ENCODE peak calls at places on chromosome 15, in seven cellular contexts. S is GM12878, O is K562, L is H1, P is SK-N-SH, K is HepG2, E is HCT116. X is an unnamed sample.

GRCh38 chr15:44340410-44340809 is 51.9 kb downstream of the GOLM2 start:
- DNase-seq in S (no peak), O (no peak), L (no peak), P (no peak), K (no peak), E (no peak), X (no peak)

GRCh38 chr15:45790325-45790943 is 155.6 kb downstream of the SQOR start:
- DNase-seq in S (no peak), O (no peak), L (no peak), P (peak; percentile 62), K (peak; percentile 14), E (peak; percentile 6), X (no peak)

GRCh38 chr15:88719654-88720053 is 80.8 kb downstream of the ISG20 start:
- DNase-seq in S (no peak), O (peak; percentile 23), L (no peak), P (no peak), K (no peak), E (no peak), X (no peak)

GRCh38 chr15:81338422-81339007 is 14.6 kb upstream of the STARD5 start:
- DNase-seq in S (no peak), O (no peak), L (no peak), P (no peak), K (no peak), E (peak; percentile 2), X (no peak)

GRCh38 chr15:62287066-62287857 is 122.2 kb upstream of the C2CD4B start:
- DNase-seq in S (no peak), O (no peak), L (no peak), P (no peak), K (no peak), E (no peak), X (no peak)

GRCh38 chr15:78540955-78541743 is 905 bp downstream of the PSMA4 start:
- DNase-seq in S (no peak), O (no peak), L (no peak), P (peak; percentile 23), K (no peak), E (no peak), X (peak; percentile 33)

GRCh38 chr15:91136386-91136923 is 36.4 kb downstream of the SV2B start:
- DNase-seq in S (no peak), O (no peak), L (no peak), P (no peak), K (no peak), E (no peak), X (no peak)

GRCh38 chr15:71103102-71103676 is 12.1 kb upstream of the THSD4 start:
- DNase-seq in S (peak; percentile 26), O (no peak), L (no peak), P (no peak), K (peak; percentile 15), E (peak; percentile 50), X (no peak)

GRCh38 chr15:67607329-67607728 is 64.8 kb downstream of the MAP2K5 start:
- DNase-seq in S (no peak), O (no peak), L (no peak), P (no peak), K (no peak), E (no peak), X (no peak)

GRCh38 chr15:67606742-67607141 is 64.2 kb downstream of the MAP2K5 start:
- DNase-seq in S (no peak), O (no peak), L (no peak), P (no peak), K (no peak), E (no peak), X (no peak)

GRCh38 chr15:67613708-67614107 is 71.2 kb downstream of the MAP2K5 start:
- DNase-seq in S (no peak), O (peak; percentile 45), L (no peak), P (no peak), K (no peak), E (peak; percentile 1), X (no peak)

GRCh38 chr15:67607959-67608605 is 65.6 kb downstream of the MAP2K5 start:
- DNase-seq in S (no peak), O (no peak), L (no peak), P (no peak), K (no peak), E (no peak), X (no peak)

GRCh38 chr15:67611803-67612369 is 69.4 kb downstream of the MAP2K5 start:
- DNase-seq in S (no peak), O (no peak), L (no peak), P (no peak), K (peak; percentile 79), E (no peak), X (no peak)
- TF ChIP-seq JUND in S (no peak), O (no peak), L (no peak), P (no peak), K (no peak), E (no peak), X (no peak)

DNA sequence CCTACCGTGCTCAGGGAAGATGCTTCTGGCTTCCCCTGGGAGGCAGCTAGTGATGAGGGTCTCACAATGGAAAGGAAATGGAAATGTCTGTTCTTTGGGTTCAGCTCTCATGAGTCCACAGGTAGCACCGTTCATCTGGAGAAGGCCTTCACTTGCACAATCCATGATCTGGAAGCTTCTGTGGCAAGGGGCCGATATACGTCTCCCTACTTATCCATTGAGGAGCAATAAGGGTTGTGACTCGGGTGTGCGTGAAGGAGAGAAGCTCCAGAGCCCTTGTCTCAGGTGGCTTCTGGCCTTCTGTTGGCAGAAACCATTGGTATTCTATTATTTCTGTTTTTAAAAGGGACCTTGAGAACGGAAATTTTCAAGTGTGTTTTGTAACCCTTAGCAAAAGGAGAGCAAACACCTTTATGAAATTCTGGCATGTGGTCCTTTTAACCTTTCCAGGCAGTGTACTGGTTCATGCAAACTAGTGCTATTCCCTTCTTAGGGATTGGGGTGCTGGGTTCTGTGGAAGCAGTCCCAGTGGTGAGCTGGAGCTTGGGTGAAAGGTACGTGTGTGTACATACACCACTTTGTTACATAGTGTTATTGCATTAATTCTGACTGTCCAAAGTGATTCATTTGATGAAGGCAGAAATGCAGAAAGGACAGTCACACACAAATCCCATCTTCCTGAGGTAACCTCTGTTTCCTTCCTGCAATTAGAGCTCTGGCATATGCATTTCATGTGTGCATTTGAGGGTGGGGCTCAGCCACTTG is 32.5 kb downstream of the KLF13 start:
- DNase-seq in S (no peak), O (no peak), L (no peak), P (no peak), K (no peak), E (no peak), X (no peak)
- TF ChIP-seq JUND in S (no peak), O (no peak), L (no peak), P (no peak), K (no peak), E (no peak), X (no peak)

DNA sequence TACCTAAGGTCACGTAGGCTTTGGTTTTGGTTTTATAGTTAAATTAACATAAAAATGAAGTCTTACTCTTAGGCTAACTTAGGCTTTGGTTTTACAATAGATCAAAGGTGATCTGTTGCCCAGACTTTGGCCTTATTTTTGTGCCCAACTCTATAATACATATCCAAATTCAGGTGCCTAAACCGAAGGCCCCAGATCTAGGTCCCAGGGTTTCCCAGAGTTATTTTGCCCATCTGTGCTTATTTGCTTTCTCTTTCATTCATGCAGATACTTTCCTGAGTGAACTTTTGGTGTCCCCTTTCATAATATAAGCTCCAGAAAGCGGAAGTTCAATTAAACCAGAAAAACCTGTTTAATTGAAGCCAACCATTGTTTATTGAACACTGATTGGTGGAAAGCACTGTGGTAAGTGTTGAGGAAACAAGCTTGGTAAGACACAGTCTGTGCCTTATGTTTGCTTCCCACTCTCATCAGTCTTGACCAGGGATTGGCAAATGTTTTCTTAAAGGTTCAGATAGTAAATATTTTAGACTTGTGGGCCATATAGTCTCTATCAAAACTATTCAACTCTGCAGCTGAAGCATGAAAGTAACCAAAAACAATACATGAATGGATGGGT is 209.7 kb downstream of the WDR72 start:
- DNase-seq in S (no peak), O (no peak), L (no peak), P (no peak), K (no peak), E (no peak), X (peak; percentile 5)
- TF ChIP-seq JUND in S (no peak), O (no peak), L (no peak), P (no peak), K (no peak), E (no peak), X (no peak)

GRCh38 chr15:98583758-98584157 is 64.6 kb upstream of the IGF1R start:
- DNase-seq in S (no peak), O (no peak), L (no peak), P (no peak), K (no peak), E (no peak), X (no peak)

GRCh38 chr15:98580577-98580976 is 67.8 kb upstream of the IGF1R start:
- DNase-seq in S (no peak), O (no peak), L (no peak), P (no peak), K (no peak), E (no peak), X (peak; percentile 20)

GRCh38 chr15:98582900-98583554 is 65.3 kb upstream of the IGF1R start:
- DNase-seq in S (no peak), O (no peak), L (no peak), P (no peak), K (no peak), E (no peak), X (no peak)

GRCh38 chr15:98586066-98586465 is 62.3 kb upstream of the IGF1R start:
- DNase-seq in S (no peak), O (no peak), L (no peak), P (no peak), K (no peak), E (no peak), X (no peak)

GRCh38 chr15:98581715-98582114 is 66.6 kb upstream of the IGF1R start:
- DNase-seq in S (no peak), O (no peak), L (no peak), P (no peak), K (no peak), E (no peak), X (peak; percentile 44)
- TF ChIP-seq JUND in S (no peak), O (no peak), L (no peak), P (no peak), K (no peak), E (no peak), X (no peak)

X was measured in T47D.